ENCODE peak calls at places on chromosomes 3 and 15, in six cellular contexts. One of them, this sample, is unnamed. For H3K4me1, the result is how much of the 10 kb centered on the place peaks cover.

GRCh38 chr3:8938021-8938420 is 25.3 kb downstream of the RAD18 start:
- DNase-seq in right lobe of liver: no peak
- DNase-seq in adrenal gland: no peak
- DNase-seq in pancreas: no peak
- DNase-seq in OCI-LY7: peak
- DNase-seq in stomach: no peak
- DNase-seq in this sample: no peak

GRCh38 chr15:80260566-80260965 is 8.6 kb upstream of the CTXND1 start:
- DNase-seq in pancreas: no peak
- DNase-seq in right lobe of liver: peak
- DNase-seq in stomach: no peak
- DNase-seq in adrenal gland: peak
- DNase-seq in OCI-LY7: no peak
- DNase-seq in this sample: no peak

GRCh38 chr3:18033581-18033980 is 291.1 kb upstream of the TBC1D5 start:
- DNase-seq in OCI-LY7: no peak
- DNase-seq in right lobe of liver: no peak
- DNase-seq in pancreas: no peak
- DNase-seq in stomach: no peak
- DNase-seq in adrenal gland: no peak
- DNase-seq in this sample: no peak

GRCh38 chr15:64825081-64825430 is 391 bp downstream of the PIF1 start:
- DNase-seq in OCI-LY7: peak
- DNase-seq in pancreas: no peak
- DNase-seq in right lobe of liver: no peak
- DNase-seq in stomach: no peak
- DNase-seq in adrenal gland: no peak
- DNase-seq in this sample: no peak

GRCh38 chr15:62749445-62749844 is 293.1 kb upstream of the TPM1 start:
- DNase-seq in right lobe of liver: no peak
- DNase-seq in stomach: no peak
- DNase-seq in pancreas: no peak
- DNase-seq in adrenal gland: no peak
- DNase-seq in OCI-LY7: no peak
- DNase-seq in this sample: no peak

GRCh38 chr3:20669184-20669583 is 483.2 kb upstream of the SGO1 start:
- DNase-seq in right lobe of liver: no peak
- DNase-seq in pancreas: no peak
- DNase-seq in stomach: no peak
- DNase-seq in adrenal gland: peak
- DNase-seq in OCI-LY7: no peak
- DNase-seq in this sample: no peak

GRCh38 chr3:42123012-42123581 is 31.9 kb downstream of the TRAK1 start:
- DNase-seq in adrenal gland: no peak
- DNase-seq in pancreas: no peak
- DNase-seq in stomach: no peak
- DNase-seq in right lobe of liver: no peak
- DNase-seq in OCI-LY7: no peak
- DNase-seq in this sample: no peak

GRCh38 chr3:14391033-14391432 is 11.4 kb upstream of the SLC6A6 start:
- DNase-seq in OCI-LY7: no peak
- DNase-seq in adrenal gland: peak
- DNase-seq in right lobe of liver: peak
- DNase-seq in stomach: no peak
- DNase-seq in pancreas: no peak
- DNase-seq in this sample: no peak

GRCh38 chr3:154904328-154904727 is 175.8 kb upstream of the MME start:
- DNase-seq in stomach: no peak
- DNase-seq in pancreas: no peak
- DNase-seq in OCI-LY7: peak
- DNase-seq in adrenal gland: no peak
- DNase-seq in right lobe of liver: no peak
- DNase-seq in this sample: no peak

GRCh38 chr15:99125061-99125990 is 20.4 kb downstream of the SYNM start:
- DNase-seq in OCI-LY7: no peak
- DNase-seq in right lobe of liver: no peak
- DNase-seq in adrenal gland: no peak
- DNase-seq in pancreas: no peak
- DNase-seq in stomach: no peak
- DNase-seq in this sample: no peak

GRCh38 chr3:57960174-57960505 is 48.1 kb upstream of the FLNB start:
- DNase-seq in right lobe of liver: no peak
- DNase-seq in adrenal gland: no peak
- DNase-seq in pancreas: no peak
- DNase-seq in OCI-LY7: no peak
- DNase-seq in stomach: no peak
- DNase-seq in this sample: no peak

GRCh38 chr3:115698851-115699535 is 75.7 kb downstream of the GAP43 start:
- DNase-seq in OCI-LY7: no peak
- DNase-seq in pancreas: no peak
- DNase-seq in adrenal gland: no peak
- DNase-seq in stomach: no peak
- DNase-seq in right lobe of liver: no peak
- DNase-seq in this sample: no peak

GRCh38 chr3:140910860-140911259 is 30.8 kb upstream of the SLC25A36 start:
- DNase-seq in right lobe of liver: no peak
- DNase-seq in OCI-LY7: peak
- DNase-seq in stomach: no peak
- DNase-seq in adrenal gland: peak
- DNase-seq in pancreas: no peak
- DNase-seq in this sample: no peak

GRCh38 chr3:153159771-153160397 is 2.1 kb upstream of the RAP2B start:
- DNase-seq in right lobe of liver: no peak
- DNase-seq in adrenal gland: no peak
- DNase-seq in pancreas: no peak
- DNase-seq in stomach: no peak
- DNase-seq in OCI-LY7: no peak
- DNase-seq in this sample: no peak

DNA sequence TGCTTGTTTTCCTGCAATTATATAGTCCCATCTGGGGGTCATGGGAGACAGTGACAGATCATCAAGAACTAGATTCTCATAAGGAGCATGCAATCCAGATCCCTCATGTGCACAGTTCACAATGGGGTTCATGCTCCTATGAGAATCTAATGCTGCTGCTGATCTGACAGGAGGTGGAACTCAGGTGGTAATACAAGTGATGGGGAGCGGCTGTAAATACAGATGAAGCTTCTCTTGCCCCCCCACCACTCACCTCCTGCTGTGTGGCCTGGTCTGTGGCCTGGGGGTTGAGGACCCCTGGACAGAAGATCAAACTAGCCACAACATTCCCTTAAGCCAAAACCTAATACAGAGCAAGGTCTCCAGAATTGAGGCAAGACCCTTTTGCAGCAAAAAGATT is 161.1 kb downstream of the WDR76 start:
- DNase-seq in adrenal gland: no peak
- DNase-seq in stomach: no peak
- DNase-seq in pancreas: no peak
- DNase-seq in right lobe of liver: no peak
- DNase-seq in OCI-LY7: no peak
- DNase-seq in this sample: no peak
- H3K4me1 ChIP-seq in adrenal gland: under half
- H3K4me1 ChIP-seq in stomach: under half
- H3K4me1 ChIP-seq in pancreas: under half
- H3K4me1 ChIP-seq in right lobe of liver: under half
- H3K4me1 ChIP-seq in OCI-LY7: under half
- H3K4me1 ChIP-seq in this sample: under half

GRCh38 chr15:66386204-66387123 is at the start of gene MAP2K1:
- DNase-seq in right lobe of liver: peak
- DNase-seq in OCI-LY7: peak
- DNase-seq in adrenal gland: peak
- DNase-seq in pancreas: peak
- DNase-seq in stomach: peak
- DNase-seq in this sample: peak
- TF ChIP-seq CTCF in right lobe of liver: peak
- TF ChIP-seq CTCF in OCI-LY7: peak
- TF ChIP-seq CTCF in adrenal gland: peak
- TF ChIP-seq CTCF in pancreas: peak
- TF ChIP-seq CTCF in stomach: no peak
- TF ChIP-seq CTCF in this sample: peak

DNA sequence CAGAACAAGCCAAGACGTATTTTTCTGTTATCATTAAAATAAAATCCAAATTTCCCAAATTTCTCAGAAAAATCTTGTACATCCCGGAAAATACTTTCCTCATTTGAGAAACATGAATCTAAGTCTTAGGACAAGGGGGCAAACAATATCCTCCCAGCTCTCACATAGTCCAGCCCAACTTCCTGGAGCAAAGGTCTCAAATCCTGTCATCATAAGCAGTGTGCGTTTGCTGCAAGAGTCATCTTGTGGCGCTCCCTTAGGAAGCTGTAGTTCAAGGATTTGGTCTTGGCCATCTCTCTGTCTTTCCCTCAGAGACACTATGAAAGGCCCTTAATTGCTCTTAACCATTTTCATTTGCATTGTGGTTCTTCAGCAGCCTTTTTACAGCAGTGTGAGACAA is 57.5 kb upstream of the GSK3B start:
- DNase-seq in OCI-LY7: no peak
- DNase-seq in right lobe of liver: no peak
- DNase-seq in adrenal gland: no peak
- DNase-seq in pancreas: no peak
- DNase-seq in stomach: no peak
- DNase-seq in this sample: no peak
- H3K4me1 ChIP-seq in OCI-LY7: under half
- H3K4me1 ChIP-seq in right lobe of liver: under half
- H3K4me1 ChIP-seq in adrenal gland: under half
- H3K4me1 ChIP-seq in pancreas: under half
- H3K4me1 ChIP-seq in stomach: under half
- H3K4me1 ChIP-seq in this sample: under half

DNA sequence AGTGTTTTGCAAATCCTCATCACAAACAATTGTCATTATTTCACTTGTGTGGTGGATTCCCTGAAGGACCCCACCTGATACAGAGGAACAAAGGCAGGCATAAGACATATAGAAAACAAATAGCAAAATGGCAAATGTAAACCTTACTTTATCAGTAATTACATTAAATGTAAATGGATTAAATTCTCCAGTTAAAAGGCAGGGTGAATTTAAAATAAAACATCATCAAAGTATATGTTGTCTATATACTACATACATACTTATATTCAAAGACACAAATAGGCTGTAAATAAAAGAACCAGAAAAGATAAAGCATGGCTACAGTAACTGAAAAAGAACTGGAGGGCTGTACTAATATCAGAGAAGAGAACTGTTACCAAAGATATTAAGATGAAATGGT is 117.3 kb downstream of the RFX7 start:
- DNase-seq in stomach: no peak
- DNase-seq in pancreas: no peak
- DNase-seq in right lobe of liver: no peak
- DNase-seq in OCI-LY7: no peak
- DNase-seq in adrenal gland: no peak
- DNase-seq in this sample: no peak
- TF ChIP-seq CTCF in stomach: no peak
- TF ChIP-seq CTCF in pancreas: no peak
- TF ChIP-seq CTCF in right lobe of liver: no peak
- TF ChIP-seq CTCF in OCI-LY7: no peak
- TF ChIP-seq CTCF in adrenal gland: no peak
- TF ChIP-seq CTCF in this sample: no peak

GRCh38 chr3:37418357-37418756 is 244.0 kb upstream of the LRRFIP2 start:
- DNase-seq in stomach: no peak
- DNase-seq in OCI-LY7: no peak
- DNase-seq in adrenal gland: no peak
- DNase-seq in pancreas: no peak
- DNase-seq in right lobe of liver: no peak
- DNase-seq in this sample: no peak

GRCh38 chr3:37419979-37420378 is 245.6 kb upstream of the LRRFIP2 start:
- DNase-seq in stomach: no peak
- DNase-seq in right lobe of liver: no peak
- DNase-seq in adrenal gland: no peak
- DNase-seq in pancreas: no peak
- DNase-seq in OCI-LY7: no peak
- DNase-seq in this sample: no peak

GRCh38 chr3:37417297-37418082 is 243.1 kb upstream of the LRRFIP2 start:
- DNase-seq in stomach: no peak
- DNase-seq in adrenal gland: no peak
- DNase-seq in pancreas: no peak
- DNase-seq in OCI-LY7: no peak
- DNase-seq in right lobe of liver: peak
- DNase-seq in this sample: no peak
- H3K4me1 ChIP-seq in stomach: under half
- H3K4me1 ChIP-seq in adrenal gland: under half
- H3K4me1 ChIP-seq in pancreas: under half
- H3K4me1 ChIP-seq in OCI-LY7: under half
- H3K4me1 ChIP-seq in right lobe of liver: under half
- H3K4me1 ChIP-seq in this sample: under half

GRCh38 chr3:128685001-128685726 is 34.5 kb upstream of the RPN1 start:
- DNase-seq in pancreas: no peak
- DNase-seq in adrenal gland: no peak
- DNase-seq in right lobe of liver: no peak
- DNase-seq in OCI-LY7: no peak
- DNase-seq in stomach: no peak
- DNase-seq in this sample: no peak

GRCh38 chr3:128683957-128684356 is 33.3 kb upstream of the RPN1 start:
- DNase-seq in stomach: no peak
- DNase-seq in OCI-LY7: no peak
- DNase-seq in pancreas: no peak
- DNase-seq in adrenal gland: no peak
- DNase-seq in right lobe of liver: no peak
- DNase-seq in this sample: no peak

GRCh38 chr3:128693696-128694095 is 32.3 kb upstream of the RAB7A start:
- DNase-seq in stomach: no peak
- DNase-seq in right lobe of liver: no peak
- DNase-seq in OCI-LY7: no peak
- DNase-seq in adrenal gland: no peak
- DNase-seq in pancreas: no peak
- DNase-seq in this sample: no peak

GRCh38 chr3:128686465-128686864 is 35.8 kb upstream of the RPN1 start:
- DNase-seq in right lobe of liver: no peak
- DNase-seq in OCI-LY7: no peak
- DNase-seq in stomach: no peak
- DNase-seq in pancreas: no peak
- DNase-seq in adrenal gland: no peak
- DNase-seq in this sample: no peak

DNA sequence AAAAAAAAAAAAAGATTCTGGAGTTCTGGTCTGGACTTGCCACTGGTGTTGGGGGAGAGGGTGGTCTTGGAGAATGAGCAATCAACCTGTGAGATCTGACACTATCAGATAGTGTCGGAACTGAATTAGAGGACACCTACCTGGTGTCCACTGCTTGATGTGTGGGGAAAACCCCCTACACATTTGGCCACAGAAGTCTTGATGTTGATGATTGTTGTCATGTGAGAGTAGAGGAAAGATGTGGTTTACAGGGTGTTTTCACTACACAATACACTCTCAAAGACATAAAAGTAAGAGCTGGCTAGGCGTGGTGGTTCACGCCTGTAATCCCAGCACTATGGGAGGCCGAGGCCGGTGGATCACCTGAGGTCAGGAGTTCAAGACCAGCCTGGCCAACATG is 36.9 kb upstream of the RAB7A start:
- DNase-seq in stomach: no peak
- DNase-seq in right lobe of liver: no peak
- DNase-seq in pancreas: no peak
- DNase-seq in adrenal gland: no peak
- DNase-seq in OCI-LY7: no peak
- DNase-seq in this sample: no peak
- TF ChIP-seq CTCF in stomach: no peak
- TF ChIP-seq CTCF in right lobe of liver: no peak
- TF ChIP-seq CTCF in pancreas: no peak
- TF ChIP-seq CTCF in adrenal gland: no peak
- TF ChIP-seq CTCF in OCI-LY7: no peak
- TF ChIP-seq CTCF in this sample: no peak